ENCODE peak calls at places on chromosomes 6 and 20, in five cellular contexts. J is LHCN-M2; R is activated B cell treated with CpG ODN at 0.5 μM for 24 hours; W is naive thymus-derived CD8-positive, alpha-beta T cell; E is lower lobe of right lung. L is an unnamed sample.

GRCh38 chr20:57147185-57147584 is 119.3 kb downstream of the BMP7 start:
- DNase-seq in J (no peak), E (no peak), R (no peak), W (no peak), L (no peak)

GRCh38 chr6:13486679-13487121 is 700 bp downstream of the GFOD1 start:
- DNase-seq in R (peak), E (peak), J (peak), W (peak), L (peak)

GRCh38 chr6:111483736-111484654 is 977 bp upstream of the REV3L start:
- DNase-seq in W (no peak), E (peak), J (peak), R (peak), L (peak)

GRCh38 chr20:22962567-22963439 is 72.3 kb upstream of the SSTR4 start:
- DNase-seq in W (no peak), E (no peak), J (peak), R (no peak), L (no peak)

GRCh38 chr6:169231790-169232506 is 21.7 kb downstream of the THBS2 start:
- DNase-seq in W (no peak), R (no peak), E (no peak), J (no peak), L (no peak)

GRCh38 chr6:112296122-112296521 is 41.8 kb upstream of the LAMA4 start:
- DNase-seq in R (no peak), W (no peak), J (peak), E (no peak), L (peak)

GRCh38 chr6:169618526-169619490 is 83.0 kb downstream of the WDR27 start:
- DNase-seq in J (peak), E (no peak), R (no peak), W (no peak), L (peak)

GRCh38 chr6:484086-484728 is 92.7 kb downstream of the IRF4 start:
- DNase-seq in R (no peak), J (no peak), E (no peak), W (no peak), L (peak)

GRCh38 chr6:24692851-24693592 is 25.9 kb downstream of the C6orf62 start:
- DNase-seq in W (no peak), R (no peak), J (no peak), E (no peak), L (no peak)

GRCh38 chr20:38197217-38198008 is 32.3 kb upstream of the TGM2 start:
- DNase-seq in R (no peak), J (no peak), E (no peak), W (no peak), L (no peak)

GRCh38 chr6:87277123-87277522 is 45.3 kb upstream of the SMIM8 start:
- DNase-seq in W (no peak), J (peak), E (no peak), R (no peak), L (peak)

GRCh38 chr20:33499347-33499746 is 9.5 kb downstream of the CBFA2T2 start:
- DNase-seq in E (no peak), J (no peak), W (no peak), R (no peak), L (no peak)

GRCh38 chr6:14758421-14759043 is 487.3 kb upstream of the JARID2 start:
- DNase-seq in W (no peak), R (no peak), E (peak), J (no peak), L (peak)

GRCh38 chr20:37257993-37258392 is 3.6 kb downstream of the GHRH start:
- DNase-seq in E (no peak), R (no peak), W (no peak), J (no peak), L (no peak)

GRCh38 chr6:99119109-99120031 is 171.6 kb upstream of the FBXL4 start:
- DNase-seq in E (no peak), W (no peak), R (no peak), J (peak), L (peak)

GRCh38 chr20:20578838-20579237 is 133.6 kb downstream of the RALGAPA2 start:
- DNase-seq in R (no peak), E (no peak), J (no peak), W (no peak), L (no peak)

GRCh38 chr6:11271637-11272036 is 39.2 kb upstream of the NEDD9 start:
- DNase-seq in R (no peak), J (peak), E (no peak), W (no peak), L (peak)

GRCh38 chr6:166582258-166582657 is 4.2 kb downstream of the RAMACL start:
- DNase-seq in R (no peak), E (no peak), J (peak), W (no peak), L (no peak)

GRCh38 chr6:170049641-170050491 is 241.0 kb downstream of the DLL1 start:
- DNase-seq in E (peak), R (no peak), W (peak), J (no peak), L (peak)

GRCh38 chr6:41257369-41258195 is 28.9 kb downstream of the TREM1 start:
- DNase-seq in R (no peak), W (no peak), E (no peak), J (peak), L (peak)

GRCh38 chr20:15834857-15835256 is 738.4 kb downstream of the KIF16B start:
- DNase-seq in W (no peak), E (no peak), R (no peak), J (peak), L (no peak)

GRCh38 chr6:158860279-158860865 is 41.2 kb upstream of the EZR start:
- DNase-seq in E (no peak), R (no peak), J (no peak), W (no peak), L (no peak)

GRCh38 chr6:27290850-27291208 is 21.2 kb downstream of the POM121L2 start:
- DNase-seq in J (no peak), E (no peak), R (no peak), W (no peak), L (no peak)

GRCh38 chr20:64077876-64078551 is 1.3 kb downstream of the RGS19 start:
- DNase-seq in R (peak), J (no peak), W (peak), E (peak), L (no peak)

GRCh38 chr6:24004062-24004461 is 122.0 kb upstream of the NRSN1 start:
- DNase-seq in R (no peak), W (no peak), J (no peak), E (no peak), L (no peak)

GRCh38 chr20:62550087-62550565 is 74.3 kb upstream of the GATA5 start:
- DNase-seq in R (no peak), W (no peak), E (no peak), J (no peak), L (no peak)

GRCh38 chr20:35821807-35822242 is 50.0 kb downstream of the PHF20 start:
- DNase-seq in E (no peak), W (no peak), R (no peak), J (peak), L (peak)